ENCODE peak calls at places on chromosomes 3 and 15, in ten cellular contexts. One of them, this sample, is unnamed.

GRCh38 chr3:150588027-150588830 is 14.9 kb upstream of the SELENOT start:
- DNase-seq in esophagus muscularis mucosa: no peak
- DNase-seq in lower leg skin: no peak
- DNase-seq in stomach: no peak
- DNase-seq in adrenal gland: no peak
- DNase-seq in K562: no peak
- DNase-seq in A549: no peak
- DNase-seq in gastrocnemius medialis: no peak
- DNase-seq in HepG2: no peak
- DNase-seq in uterus: no peak
- DNase-seq in this sample: no peak

GRCh38 chr3:157159037-157159761 is 748 bp downstream of the CCNL1 start:
- DNase-seq in gastrocnemius medialis: no peak
- DNase-seq in esophagus muscularis mucosa: no peak
- DNase-seq in lower leg skin: no peak
- DNase-seq in adrenal gland: peak; percentile 55
- DNase-seq in K562: peak; percentile 47
- DNase-seq in HepG2: peak; percentile 69
- DNase-seq in stomach: peak; percentile 64
- DNase-seq in A549: peak; percentile 67
- DNase-seq in uterus: peak; percentile 52
- DNase-seq in this sample: peak; percentile 73

GRCh38 chr3:102238362-102238761 is 196.5 kb upstream of the ZPLD1 start:
- DNase-seq in lower leg skin: no peak
- DNase-seq in uterus: no peak
- DNase-seq in A549: no peak
- DNase-seq in adrenal gland: no peak
- DNase-seq in gastrocnemius medialis: no peak
- DNase-seq in esophagus muscularis mucosa: no peak
- DNase-seq in K562: no peak
- DNase-seq in stomach: no peak
- DNase-seq in HepG2: no peak
- DNase-seq in this sample: no peak

GRCh38 chr15:53843166-53843565 is 83.7 kb upstream of the WDR72 start:
- DNase-seq in lower leg skin: no peak
- DNase-seq in gastrocnemius medialis: no peak
- DNase-seq in stomach: no peak
- DNase-seq in esophagus muscularis mucosa: no peak
- DNase-seq in K562: no peak
- DNase-seq in HepG2: no peak
- DNase-seq in A549: no peak
- DNase-seq in adrenal gland: no peak
- DNase-seq in uterus: no peak
- DNase-seq in this sample: no peak

GRCh38 chr3:52857108-52857507 is 22.3 kb upstream of the MUSTN1 start:
- DNase-seq in adrenal gland: no peak
- DNase-seq in esophagus muscularis mucosa: no peak
- DNase-seq in stomach: no peak
- DNase-seq in gastrocnemius medialis: no peak
- DNase-seq in A549: no peak
- DNase-seq in uterus: no peak
- DNase-seq in K562: no peak
- DNase-seq in lower leg skin: no peak
- DNase-seq in HepG2: no peak
- DNase-seq in this sample: no peak

GRCh38 chr15:64619880-64620839 is 155.2 kb downstream of the RBPMS2 start:
- DNase-seq in stomach: no peak
- DNase-seq in uterus: no peak
- DNase-seq in esophagus muscularis mucosa: no peak
- DNase-seq in A549: peak; percentile 25
- DNase-seq in K562: no peak
- DNase-seq in HepG2: no peak
- DNase-seq in gastrocnemius medialis: no peak
- DNase-seq in lower leg skin: no peak
- DNase-seq in adrenal gland: no peak
- DNase-seq in this sample: no peak

GRCh38 chr3:78140866-78141658 is 1101.2 kb downstream of the ROBO2 start:
- DNase-seq in adrenal gland: no peak
- DNase-seq in A549: no peak
- DNase-seq in gastrocnemius medialis: no peak
- DNase-seq in lower leg skin: no peak
- DNase-seq in K562: no peak
- DNase-seq in HepG2: no peak
- DNase-seq in uterus: no peak
- DNase-seq in esophagus muscularis mucosa: no peak
- DNase-seq in stomach: no peak
- DNase-seq in this sample: no peak

GRCh38 chr3:80263260-80263659 is 495.5 kb upstream of the ROBO1 start:
- DNase-seq in HepG2: no peak
- DNase-seq in esophagus muscularis mucosa: no peak
- DNase-seq in K562: no peak
- DNase-seq in stomach: no peak
- DNase-seq in adrenal gland: no peak
- DNase-seq in uterus: no peak
- DNase-seq in A549: no peak
- DNase-seq in gastrocnemius medialis: no peak
- DNase-seq in lower leg skin: no peak
- DNase-seq in this sample: no peak

GRCh38 chr3:97971679-97972567 is at the start of gene RIOX2:
- DNase-seq in stomach: peak; percentile 78
- DNase-seq in lower leg skin: peak; percentile 61
- DNase-seq in gastrocnemius medialis: peak; percentile 68
- DNase-seq in HepG2: peak; percentile 52
- DNase-seq in K562: peak; percentile 73
- DNase-seq in esophagus muscularis mucosa: no peak
- DNase-seq in uterus: peak; percentile 62
- DNase-seq in adrenal gland: peak; percentile 71
- DNase-seq in A549: peak; percentile 79
- DNase-seq in this sample: peak; percentile 84

GRCh38 chr15:80967451-80967850 is 22.2 kb downstream of the MESD start:
- DNase-seq in esophagus muscularis mucosa: no peak
- DNase-seq in lower leg skin: no peak
- DNase-seq in stomach: no peak
- DNase-seq in K562: no peak
- DNase-seq in gastrocnemius medialis: no peak
- DNase-seq in adrenal gland: no peak
- DNase-seq in A549: no peak
- DNase-seq in HepG2: peak; percentile 28
- DNase-seq in uterus: no peak
- DNase-seq in this sample: no peak

GRCh38 chr3:48504051-48504946 is at the start of gene SHISA5:
- DNase-seq in HepG2: no peak
- DNase-seq in K562: peak; percentile 55
- DNase-seq in esophagus muscularis mucosa: no peak
- DNase-seq in uterus: peak; percentile 88
- DNase-seq in A549: peak; percentile 24
- DNase-seq in gastrocnemius medialis: peak; percentile 30
- DNase-seq in adrenal gland: peak; percentile 87
- DNase-seq in stomach: peak; percentile 76
- DNase-seq in lower leg skin: peak; percentile 51
- DNase-seq in this sample: peak; percentile 78

GRCh38 chr3:48503406-48504050 is 446 bp downstream of the SHISA5 start:
- DNase-seq in adrenal gland: peak; percentile 66
- DNase-seq in lower leg skin: peak; percentile 49
- DNase-seq in gastrocnemius medialis: no peak
- DNase-seq in K562: peak; percentile 51
- DNase-seq in HepG2: no peak
- DNase-seq in A549: no peak
- DNase-seq in uterus: peak; percentile 66
- DNase-seq in esophagus muscularis mucosa: no peak
- DNase-seq in stomach: peak; percentile 54
- DNase-seq in this sample: no peak

GRCh38 chr3:48511551-48511950 is 7.6 kb upstream of the SHISA5 start:
- DNase-seq in lower leg skin: no peak
- DNase-seq in stomach: no peak
- DNase-seq in A549: no peak
- DNase-seq in esophagus muscularis mucosa: no peak
- DNase-seq in K562: no peak
- DNase-seq in uterus: no peak
- DNase-seq in adrenal gland: no peak
- DNase-seq in gastrocnemius medialis: no peak
- DNase-seq in HepG2: no peak
- DNase-seq in this sample: no peak

GRCh38 chr3:48505146-48505545 is 1.2 kb upstream of the SHISA5 start:
- DNase-seq in adrenal gland: no peak
- DNase-seq in esophagus muscularis mucosa: no peak
- DNase-seq in K562: no peak
- DNase-seq in A549: no peak
- DNase-seq in stomach: no peak
- DNase-seq in lower leg skin: no peak
- DNase-seq in HepG2: no peak
- DNase-seq in gastrocnemius medialis: no peak
- DNase-seq in uterus: no peak
- DNase-seq in this sample: no peak

GRCh38 chr3:48507256-48508061 is 3.5 kb upstream of the SHISA5 start:
- DNase-seq in HepG2: peak; percentile 74
- DNase-seq in lower leg skin: no peak
- DNase-seq in gastrocnemius medialis: peak; percentile 25
- DNase-seq in esophagus muscularis mucosa: no peak
- DNase-seq in stomach: peak; percentile 76
- DNase-seq in adrenal gland: peak; percentile 71
- DNase-seq in A549: peak; percentile 76
- DNase-seq in K562: peak; percentile 65
- DNase-seq in uterus: peak; percentile 37
- DNase-seq in this sample: peak; percentile 71
- TF ChIP-seq CTCF in HepG2: peak; percentile 98
- TF ChIP-seq CTCF in lower leg skin: no peak
- TF ChIP-seq CTCF in gastrocnemius medialis: peak; percentile 55
- TF ChIP-seq CTCF in esophagus muscularis mucosa: peak; percentile 51
- TF ChIP-seq CTCF in stomach: peak; percentile 55
- TF ChIP-seq CTCF in adrenal gland: no peak
- TF ChIP-seq CTCF in A549: peak; percentile 44
- TF ChIP-seq CTCF in K562: peak; percentile 72
- TF ChIP-seq CTCF in uterus: peak; percentile 29
- TF ChIP-seq CTCF in this sample: peak; percentile 61

GRCh38 chr3:174758943-174759342 is 100.2 kb upstream of the NAALADL2 start:
- DNase-seq in HepG2: no peak
- DNase-seq in A549: no peak
- DNase-seq in K562: no peak
- DNase-seq in uterus: no peak
- DNase-seq in stomach: no peak
- DNase-seq in esophagus muscularis mucosa: no peak
- DNase-seq in adrenal gland: no peak
- DNase-seq in lower leg skin: no peak
- DNase-seq in gastrocnemius medialis: no peak
- DNase-seq in this sample: no peak

DNA sequence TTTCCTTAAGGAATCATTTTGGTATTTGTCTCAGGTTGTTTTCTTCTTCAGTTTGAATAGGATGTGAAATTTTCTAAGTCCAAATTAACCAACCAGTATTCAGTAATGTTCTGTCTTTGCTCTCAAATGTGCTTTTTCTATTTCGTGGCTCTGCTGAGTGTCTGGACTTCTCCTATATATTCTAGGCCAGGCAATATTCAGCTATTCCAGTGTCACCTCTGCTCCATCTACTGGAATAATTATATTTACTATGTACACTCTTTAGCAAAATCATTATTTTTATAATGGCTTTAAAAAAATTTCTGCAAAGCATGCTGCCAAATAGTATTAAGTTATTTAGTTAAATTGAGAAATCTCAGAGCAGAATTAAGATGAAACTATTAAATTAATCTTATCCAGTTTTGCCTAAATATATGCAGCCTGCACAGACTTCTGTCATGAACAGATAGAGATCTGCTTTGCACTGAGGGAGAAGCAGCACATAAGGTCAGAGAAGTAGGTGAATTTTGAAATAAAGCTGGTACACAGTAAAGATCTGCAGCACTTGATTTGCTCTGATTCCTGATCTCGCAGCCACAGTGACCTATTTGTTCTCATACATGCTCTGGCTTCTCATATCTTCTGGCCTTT is 102.8 kb upstream of the NAALADL2 start:
- DNase-seq in lower leg skin: no peak
- DNase-seq in esophagus muscularis mucosa: no peak
- DNase-seq in gastrocnemius medialis: no peak
- DNase-seq in adrenal gland: no peak
- DNase-seq in A549: no peak
- DNase-seq in stomach: no peak
- DNase-seq in K562: no peak
- DNase-seq in uterus: no peak
- DNase-seq in HepG2: no peak
- DNase-seq in this sample: no peak
- TF ChIP-seq POLR2A in lower leg skin: no peak
- TF ChIP-seq POLR2A in esophagus muscularis mucosa: no peak
- TF ChIP-seq POLR2A in gastrocnemius medialis: no peak
- TF ChIP-seq POLR2A in adrenal gland: no peak
- TF ChIP-seq POLR2A in A549: no peak
- TF ChIP-seq POLR2A in stomach: no peak
- TF ChIP-seq POLR2A in K562: no peak
- TF ChIP-seq POLR2A in uterus: no peak
- TF ChIP-seq POLR2A in HepG2: no peak
- TF ChIP-seq POLR2A in this sample: no peak

GRCh38 chr3:69865920-69866679 is 126.8 kb downstream of the MITF start:
- DNase-seq in esophagus muscularis mucosa: no peak
- DNase-seq in stomach: peak; percentile 83
- DNase-seq in gastrocnemius medialis: no peak
- DNase-seq in lower leg skin: no peak
- DNase-seq in HepG2: no peak
- DNase-seq in K562: peak; percentile 53
- DNase-seq in uterus: no peak
- DNase-seq in A549: peak; percentile 65
- DNase-seq in adrenal gland: peak; percentile 47
- DNase-seq in this sample: peak; percentile 81
- H3K4me3 ChIP-seq in esophagus muscularis mucosa: peak overlapping the region; percentile 54
- H3K4me3 ChIP-seq in stomach: peak overlapping the region; percentile 41
- H3K4me3 ChIP-seq in gastrocnemius medialis: no peak overlapping the region
- H3K4me3 ChIP-seq in lower leg skin: peak overlapping the region; percentile 1
- H3K4me3 ChIP-seq in HepG2: no peak overlapping the region
- H3K4me3 ChIP-seq in K562: no peak overlapping the region
- H3K4me3 ChIP-seq in uterus: peak overlapping the region; percentile 26
- H3K4me3 ChIP-seq in A549: peak overlapping the region; percentile 45
- H3K4me3 ChIP-seq in adrenal gland: no peak overlapping the region
- H3K4me3 ChIP-seq in this sample: no peak overlapping the region

DNA sequence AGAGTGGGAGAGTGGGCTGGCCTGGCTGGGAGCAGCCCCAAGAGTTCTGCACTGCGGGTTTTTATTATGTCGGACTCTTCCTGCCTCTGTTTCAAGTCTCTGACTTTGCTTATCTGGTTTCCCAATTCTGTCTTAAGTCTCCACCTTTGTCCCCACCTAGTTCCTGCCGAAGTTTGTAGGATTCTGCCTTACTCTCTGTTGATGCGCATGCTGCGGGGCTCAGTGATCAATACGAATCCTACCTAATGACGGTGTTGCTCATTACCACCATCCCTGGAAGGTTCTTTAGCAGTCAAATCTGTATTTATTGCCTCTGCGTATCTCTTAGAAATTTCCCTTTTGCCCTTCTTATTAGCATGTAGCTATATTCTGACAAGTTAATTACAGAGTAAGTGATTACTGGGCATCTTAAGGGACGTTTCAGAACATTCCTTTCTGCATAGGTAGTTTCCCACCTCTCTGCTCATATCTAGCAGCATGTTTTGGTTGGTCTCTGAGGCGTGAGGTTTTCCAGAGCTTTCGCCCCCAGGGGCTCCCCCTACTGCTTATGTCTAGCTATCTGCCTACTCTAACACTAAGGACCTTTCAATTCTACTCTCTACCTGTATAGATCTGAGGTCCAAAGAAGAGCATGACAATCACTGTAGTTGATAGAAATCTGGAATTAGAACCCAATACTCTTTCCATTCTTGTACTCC is 236.0 kb upstream of the EIF1B start:
- DNase-seq in esophagus muscularis mucosa: peak; percentile 72
- DNase-seq in HepG2: peak; percentile 10
- DNase-seq in gastrocnemius medialis: no peak
- DNase-seq in adrenal gland: no peak
- DNase-seq in stomach: no peak
- DNase-seq in uterus: no peak
- DNase-seq in K562: peak; percentile 33
- DNase-seq in lower leg skin: no peak
- DNase-seq in A549: no peak
- DNase-seq in this sample: no peak
- TF ChIP-seq CTCF in esophagus muscularis mucosa: no peak
- TF ChIP-seq CTCF in HepG2: peak; percentile 21
- TF ChIP-seq CTCF in gastrocnemius medialis: no peak
- TF ChIP-seq CTCF in adrenal gland: no peak
- TF ChIP-seq CTCF in stomach: no peak
- TF ChIP-seq CTCF in uterus: no peak
- TF ChIP-seq CTCF in K562: peak; percentile 13
- TF ChIP-seq CTCF in lower leg skin: no peak
- TF ChIP-seq CTCF in A549: no peak
- TF ChIP-seq CTCF in this sample: no peak

This sample was measured in right lobe of liver.